ENCODE peak calls at places on chromosome 16, in five cellular contexts. F is SK-N-SH, A is K562, X is GM12878, C is IMR-90. K is an unnamed sample.

GRCh38 chr16:89200124-89200849 is at the start of gene SLC22A31:
- DNase-seq in X (no peak), A (no peak), C (no peak), F (peak; percentile 36), K (peak; percentile 70)

GRCh38 chr16:14050297-14051027 is 20.7 kb upstream of the MRTFB start:
- DNase-seq in C (peak; percentile 14), F (no peak), X (no peak), A (no peak), K (no peak)

GRCh38 chr16:19354371-19354770 is 63.3 kb upstream of the TMC5 start:
- DNase-seq in C (no peak), A (no peak), F (no peak), X (no peak), K (no peak)

GRCh38 chr16:84119368-84119767 is 2.6 kb upstream of the MBTPS1 start:
- DNase-seq in F (no peak), A (no peak), C (no peak), X (no peak), K (no peak)

GRCh38 chr16:64627288-64627687 is 494.6 kb downstream of the CDH11 start:
- DNase-seq in A (no peak), F (no peak), X (no peak), C (no peak), K (no peak)

GRCh38 chr16:66494916-66495315 is 55.0 kb downstream of the TK2 start:
- DNase-seq in X (no peak), A (no peak), F (no peak), C (no peak), K (no peak)

GRCh38 chr16:4327782-4328579 is 12.1 kb downstream of the GLIS2 start:
- DNase-seq in C (peak; percentile 69), A (peak; percentile 37), F (peak; percentile 95), X (no peak), K (peak; percentile 86)

GRCh38 chr16:84056933-84057332 is 14.3 kb upstream of the SLC38A8 start:
- DNase-seq in F (no peak), C (no peak), A (no peak), X (no peak), K (no peak)

GRCh38 chr16:82700541-82701240 is 73.9 kb downstream of the CDH13 start:
- DNase-seq in X (peak; percentile 12), A (no peak), F (no peak), C (peak; percentile 78), K (no peak)

GRCh38 chr16:77877712-77878111 is 89.3 kb downstream of the VAT1L start:
- DNase-seq in A (no peak), C (peak; percentile 97), X (no peak), F (no peak), K (peak; percentile 27)

GRCh38 chr16:89099905-89100304 is 6.3 kb downstream of the ACSF3 start:
- DNase-seq in C (no peak), X (no peak), A (no peak), F (no peak), K (no peak)

DNA sequence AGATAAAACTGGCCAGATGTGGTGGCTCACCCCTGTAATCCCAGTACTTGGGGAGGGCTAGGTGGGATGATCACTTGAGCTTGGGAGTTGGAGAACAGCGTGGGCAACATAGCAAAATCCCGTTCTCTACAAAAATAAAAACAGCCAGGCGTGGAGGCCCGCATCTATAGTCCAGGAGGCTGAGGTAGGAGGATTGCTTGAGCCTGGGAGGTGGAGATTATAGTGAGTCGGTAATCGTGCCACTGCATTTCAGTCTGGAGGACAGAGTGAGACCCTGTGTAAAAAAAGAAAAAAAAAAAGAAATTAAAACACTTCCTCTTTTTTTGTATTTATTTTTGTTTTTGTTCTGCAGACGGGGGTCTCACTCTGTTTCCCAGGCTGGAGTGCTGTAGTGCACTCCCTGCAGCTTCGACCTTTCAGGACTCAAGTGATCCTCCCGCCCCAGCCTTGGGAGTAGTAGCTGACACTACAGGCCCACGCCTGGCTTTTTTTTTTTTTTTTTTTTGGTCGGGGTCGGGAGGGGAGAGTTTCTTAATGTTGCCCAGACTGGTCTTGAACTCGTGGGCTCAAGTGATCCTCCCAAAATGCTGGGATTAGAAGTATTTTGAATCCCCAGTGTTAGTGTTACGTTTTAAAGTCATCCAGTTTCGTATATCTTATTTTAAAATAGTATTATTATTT is 1.5 kb downstream of the IST1 start:
- DNase-seq in X (no peak), F (no peak), C (no peak), A (peak; percentile 29), K (no peak)
- TF ChIP-seq MXI1 in X (no peak), F (no peak), C (no peak), A (no peak), K (no peak)

GRCh38 chr16:85539629-85540291 is 73.4 kb upstream of the GSE1 start:
- DNase-seq in C (no peak), F (no peak), A (no peak), X (no peak), K (peak; percentile 74)

GRCh38 chr16:85542548-85542927 is 70.6 kb upstream of the GSE1 start:
- DNase-seq in F (no peak), C (no peak), X (no peak), A (peak; percentile 70), K (no peak)

GRCh38 chr16:85539084-85539483 is 74.0 kb upstream of the GSE1 start:
- DNase-seq in C (no peak), A (no peak), X (no peak), F (no peak), K (no peak)

GRCh38 chr16:85541619-85542547 is 71.2 kb upstream of the GSE1 start:
- DNase-seq in F (no peak), X (no peak), A (peak; percentile 71), C (no peak), K (no peak)

GRCh38 chr16:85541181-85541580 is 71.9 kb upstream of the GSE1 start:
- DNase-seq in X (no peak), F (no peak), A (no peak), C (no peak), K (no peak)
- TF ChIP-seq MXI1 in X (no peak), F (no peak), A (no peak), C (no peak), K (no peak)

GRCh38 chr16:57007530-57007929 is 18.2 kb downstream of the NLRC5 start:
- DNase-seq in F (no peak), X (no peak), C (no peak), A (no peak), K (no peak)
- TF ChIP-seq MXI1 in F (no peak), X (no peak), C (no peak), A (no peak), K (no peak)

GRCh38 chr16:22171953-22172352 is 9.6 kb downstream of the SDR42E2 start:
- DNase-seq in A (no peak), C (no peak), F (no peak), X (no peak), K (no peak)
- TF ChIP-seq MXI1 in A (no peak), C (no peak), F (no peak), X (no peak), K (no peak)

GRCh38 chr16:86733526-86734254 is 155.3 kb downstream of the FOXL1 start:
- DNase-seq in F (no peak), A (no peak), C (no peak), X (no peak), K (no peak)
- TF ChIP-seq MXI1 in F (no peak), A (no peak), C (no peak), X (no peak), K (no peak)

DNA sequence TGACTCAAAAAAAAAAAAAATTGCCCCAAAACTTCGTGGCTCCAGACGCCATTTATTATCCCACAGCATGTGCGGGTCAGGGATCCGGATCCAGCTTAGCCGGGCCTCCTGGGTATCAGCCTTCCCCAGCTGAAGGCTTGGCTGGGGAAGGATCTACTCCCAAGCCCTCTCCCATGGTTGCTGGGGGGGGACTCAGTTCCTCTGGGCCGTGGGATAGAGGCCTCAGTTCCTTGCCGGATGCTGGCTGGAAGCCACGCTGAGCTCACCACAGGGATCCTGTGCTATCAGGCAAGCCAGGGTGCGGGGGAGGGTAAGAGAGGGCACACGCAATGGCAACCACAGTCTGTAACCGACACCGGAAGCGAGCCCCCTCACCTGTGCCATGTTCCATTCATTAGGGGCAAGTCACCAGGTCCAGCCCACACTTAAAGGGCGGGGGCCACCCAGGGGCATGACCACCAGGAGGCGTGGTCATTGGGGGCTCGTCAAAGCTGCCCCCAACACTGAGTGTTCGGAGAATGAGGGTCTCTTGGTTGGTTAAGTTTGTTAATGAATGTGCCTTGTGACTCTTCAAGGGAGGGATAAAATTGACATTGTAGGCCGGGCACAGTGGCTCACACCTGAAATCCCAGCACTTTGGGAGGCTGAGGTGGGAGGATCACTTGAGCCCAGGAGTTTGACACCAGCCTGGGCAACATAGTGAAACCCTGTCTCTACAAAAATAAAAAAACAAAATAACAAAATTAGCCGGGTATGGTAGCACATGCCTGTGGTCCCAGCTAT is 210.0 kb upstream of the GSE1 start:
- DNase-seq in X (no peak), A (peak; percentile 95), F (no peak), C (peak; percentile 77), K (no peak)
- TF ChIP-seq MXI1 in X (no peak), A (peak; percentile 29), F (no peak), C (peak; percentile 38), K (no peak)

GRCh38 chr16:74868501-74868900 is 93.9 kb upstream of the FA2H start:
- DNase-seq in F (no peak), X (no peak), C (peak; percentile 48), A (no peak), K (peak; percentile 76)

GRCh38 chr16:74871608-74872007 is 97.0 kb upstream of the FA2H start:
- DNase-seq in A (no peak), F (no peak), C (no peak), X (no peak), K (no peak)

GRCh38 chr16:74874912-74875311 is 100.3 kb upstream of the FA2H start:
- DNase-seq in X (no peak), A (no peak), F (no peak), C (no peak), K (no peak)

GRCh38 chr16:74874123-74874522 is 99.5 kb upstream of the FA2H start:
- DNase-seq in A (no peak), C (no peak), F (no peak), X (no peak), K (no peak)

DNA sequence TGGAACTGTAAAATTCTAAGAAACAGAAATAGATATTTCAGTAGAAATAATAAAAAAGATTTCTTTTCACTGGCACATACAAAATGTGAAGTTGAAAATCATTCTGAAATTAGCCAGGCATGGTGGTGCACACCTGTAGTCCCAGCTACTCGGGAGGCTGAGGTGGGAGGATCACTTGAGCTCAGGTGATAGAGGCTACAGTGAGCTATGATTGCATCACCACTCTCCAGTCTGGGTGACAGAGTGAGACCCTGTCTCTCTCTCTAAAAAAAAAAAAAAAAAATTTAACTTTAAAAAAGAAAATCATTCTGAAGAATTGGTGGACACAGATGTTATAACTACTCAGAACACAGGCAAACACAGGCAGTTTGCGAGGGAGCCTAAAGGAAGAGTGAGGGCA is 97.7 kb upstream of the FA2H start:
- DNase-seq in C (no peak), X (no peak), F (no peak), A (no peak), K (no peak)
- TF ChIP-seq MXI1 in C (no peak), X (no peak), F (no peak), A (no peak), K (no peak)

K was measured in HepG2.